ENCODE peak calls at places on chromosomes 4 and X, in eight cellular contexts. One of them, this sample, is unnamed.

GRCh38 chr4:16598241-16599224 is 299.9 kb downstream of the LDB2 start:
- DNase-seq in lower lobe of right lung: no peak
- DNase-seq in AG09319: no peak
- DNase-seq in AG04450: peak
- DNase-seq in activated B cell treated with CpG ODN at 0.5 μM for 24 hours: no peak
- DNase-seq in cardiac fibroblast: peak
- DNase-seq in WTC11: no peak
- DNase-seq in lower leg skin: no peak
- DNase-seq in this sample: peak

GRCh38 chr4:101458914-101459313 is 111.6 kb upstream of the PPP3CA start:
- DNase-seq in WTC11: no peak
- DNase-seq in activated B cell treated with CpG ODN at 0.5 μM for 24 hours: no peak
- DNase-seq in cardiac fibroblast: peak
- DNase-seq in lower leg skin: no peak
- DNase-seq in AG09319: no peak
- DNase-seq in lower lobe of right lung: no peak
- DNase-seq in AG04450: no peak
- DNase-seq in this sample: peak

GRCh38 chrX:66728818-66729271 is 90.0 kb upstream of the EDA2R start:
- DNase-seq in activated B cell treated with CpG ODN at 0.5 μM for 24 hours: no peak
- DNase-seq in AG09319: peak
- DNase-seq in AG04450: peak
- DNase-seq in cardiac fibroblast: peak
- DNase-seq in lower lobe of right lung: peak
- DNase-seq in lower leg skin: peak
- DNase-seq in WTC11: peak
- DNase-seq in this sample: peak

GRCh38 chr4:125321709-125322362 is 7.1 kb downstream of the FAT4 start:
- DNase-seq in lower lobe of right lung: no peak
- DNase-seq in cardiac fibroblast: peak
- DNase-seq in AG04450: no peak
- DNase-seq in lower leg skin: no peak
- DNase-seq in AG09319: no peak
- DNase-seq in activated B cell treated with CpG ODN at 0.5 μM for 24 hours: no peak
- DNase-seq in WTC11: no peak
- DNase-seq in this sample: peak

GRCh38 chr4:148441624-148441985 is 609 bp downstream of the NR3C2 start:
- DNase-seq in AG04450: no peak
- DNase-seq in AG09319: no peak
- DNase-seq in activated B cell treated with CpG ODN at 0.5 μM for 24 hours: no peak
- DNase-seq in lower lobe of right lung: no peak
- DNase-seq in lower leg skin: no peak
- DNase-seq in cardiac fibroblast: no peak
- DNase-seq in WTC11: peak
- DNase-seq in this sample: no peak

GRCh38 chr4:147076179-147076578 is 130.5 kb upstream of the TTC29 start:
- DNase-seq in lower leg skin: no peak
- DNase-seq in activated B cell treated with CpG ODN at 0.5 μM for 24 hours: no peak
- DNase-seq in lower lobe of right lung: no peak
- DNase-seq in AG04450: no peak
- DNase-seq in WTC11: no peak
- DNase-seq in cardiac fibroblast: no peak
- DNase-seq in AG09319: no peak
- DNase-seq in this sample: no peak

GRCh38 chr4:69760455-69760854 is at the start of gene SULT1B1:
- DNase-seq in cardiac fibroblast: peak
- DNase-seq in activated B cell treated with CpG ODN at 0.5 μM for 24 hours: no peak
- DNase-seq in WTC11: no peak
- DNase-seq in lower leg skin: no peak
- DNase-seq in AG09319: peak
- DNase-seq in lower lobe of right lung: peak
- DNase-seq in AG04450: peak
- DNase-seq in this sample: peak

GRCh38 chrX:52923781-52924241 is 26.7 kb downstream of the FAM156B start:
- DNase-seq in AG04450: no peak
- DNase-seq in activated B cell treated with CpG ODN at 0.5 μM for 24 hours: no peak
- DNase-seq in cardiac fibroblast: peak
- DNase-seq in AG09319: no peak
- DNase-seq in lower leg skin: peak
- DNase-seq in lower lobe of right lung: peak
- DNase-seq in WTC11: no peak
- DNase-seq in this sample: peak

GRCh38 chr4:98939892-98940298 is 11.0 kb upstream of the EIF4E start:
- DNase-seq in AG04450: peak
- DNase-seq in lower lobe of right lung: no peak
- DNase-seq in WTC11: no peak
- DNase-seq in cardiac fibroblast: peak
- DNase-seq in AG09319: no peak
- DNase-seq in activated B cell treated with CpG ODN at 0.5 μM for 24 hours: no peak
- DNase-seq in lower leg skin: no peak
- DNase-seq in this sample: peak

GRCh38 chrX:130109429-130110378 is 593 bp downstream of the ELF4 start:
- DNase-seq in AG04450: no peak
- DNase-seq in activated B cell treated with CpG ODN at 0.5 μM for 24 hours: peak
- DNase-seq in WTC11: peak
- DNase-seq in lower lobe of right lung: peak
- DNase-seq in AG09319: no peak
- DNase-seq in lower leg skin: no peak
- DNase-seq in cardiac fibroblast: peak
- DNase-seq in this sample: peak

GRCh38 chrX:77436682-77437081 is 10.5 kb upstream of the FGF16 start:
- DNase-seq in activated B cell treated with CpG ODN at 0.5 μM for 24 hours: no peak
- DNase-seq in lower lobe of right lung: no peak
- DNase-seq in cardiac fibroblast: no peak
- DNase-seq in WTC11: no peak
- DNase-seq in AG09319: no peak
- DNase-seq in lower leg skin: no peak
- DNase-seq in AG04450: no peak
- DNase-seq in this sample: no peak

GRCh38 chr4:913280-913618 is 18.9 kb downstream of the GAK start:
- DNase-seq in WTC11: no peak
- DNase-seq in lower lobe of right lung: no peak
- DNase-seq in activated B cell treated with CpG ODN at 0.5 μM for 24 hours: no peak
- DNase-seq in AG04450: no peak
- DNase-seq in lower leg skin: no peak
- DNase-seq in AG09319: no peak
- DNase-seq in cardiac fibroblast: no peak
- DNase-seq in this sample: no peak

GRCh38 chr4:153513596-153513995 is 47.4 kb downstream of the TMEM131L start:
- DNase-seq in cardiac fibroblast: peak
- DNase-seq in activated B cell treated with CpG ODN at 0.5 μM for 24 hours: no peak
- DNase-seq in AG04450: no peak
- DNase-seq in WTC11: no peak
- DNase-seq in lower leg skin: no peak
- DNase-seq in AG09319: no peak
- DNase-seq in lower lobe of right lung: no peak
- DNase-seq in this sample: no peak

GRCh38 chrX:48278958-48279357 is 23.8 kb downstream of the SSX1 start:
- DNase-seq in AG04450: no peak
- DNase-seq in lower leg skin: no peak
- DNase-seq in activated B cell treated with CpG ODN at 0.5 μM for 24 hours: no peak
- DNase-seq in cardiac fibroblast: no peak
- DNase-seq in lower lobe of right lung: no peak
- DNase-seq in AG09319: no peak
- DNase-seq in WTC11: peak
- DNase-seq in this sample: peak
- TF ChIP-seq CTCF in AG04450: no peak
- TF ChIP-seq CTCF in lower leg skin: no peak
- TF ChIP-seq CTCF in activated B cell treated with CpG ODN at 0.5 μM for 24 hours: no peak
- TF ChIP-seq CTCF in cardiac fibroblast: no peak
- TF ChIP-seq CTCF in lower lobe of right lung: no peak
- TF ChIP-seq CTCF in AG09319: no peak
- TF ChIP-seq CTCF in WTC11: no peak
- TF ChIP-seq CTCF in this sample: no peak

GRCh38 chrX:122739770-122740169 is 444.3 kb upstream of the GRIA3 start:
- DNase-seq in AG09319: no peak
- DNase-seq in AG04450: no peak
- DNase-seq in activated B cell treated with CpG ODN at 0.5 μM for 24 hours: no peak
- DNase-seq in lower leg skin: no peak
- DNase-seq in cardiac fibroblast: no peak
- DNase-seq in WTC11: no peak
- DNase-seq in lower lobe of right lung: no peak
- DNase-seq in this sample: peak
- TF ChIP-seq CTCF in AG09319: peak
- TF ChIP-seq CTCF in AG04450: no peak
- TF ChIP-seq CTCF in activated B cell treated with CpG ODN at 0.5 μM for 24 hours: no peak
- TF ChIP-seq CTCF in lower leg skin: no peak
- TF ChIP-seq CTCF in cardiac fibroblast: peak
- TF ChIP-seq CTCF in WTC11: no peak
- TF ChIP-seq CTCF in lower lobe of right lung: no peak
- TF ChIP-seq CTCF in this sample: peak

GRCh38 chr4:156378053-156378665 is 424.5 kb upstream of the CTSO start:
- DNase-seq in activated B cell treated with CpG ODN at 0.5 μM for 24 hours: no peak
- DNase-seq in AG09319: no peak
- DNase-seq in cardiac fibroblast: peak
- DNase-seq in AG04450: peak
- DNase-seq in lower lobe of right lung: no peak
- DNase-seq in lower leg skin: no peak
- DNase-seq in WTC11: peak
- DNase-seq in this sample: no peak
- TF ChIP-seq CTCF in activated B cell treated with CpG ODN at 0.5 μM for 24 hours: no peak
- TF ChIP-seq CTCF in AG09319: peak
- TF ChIP-seq CTCF in cardiac fibroblast: peak
- TF ChIP-seq CTCF in AG04450: peak
- TF ChIP-seq CTCF in lower lobe of right lung: no peak
- TF ChIP-seq CTCF in lower leg skin: no peak
- TF ChIP-seq CTCF in WTC11: peak
- TF ChIP-seq CTCF in this sample: peak

DNA sequence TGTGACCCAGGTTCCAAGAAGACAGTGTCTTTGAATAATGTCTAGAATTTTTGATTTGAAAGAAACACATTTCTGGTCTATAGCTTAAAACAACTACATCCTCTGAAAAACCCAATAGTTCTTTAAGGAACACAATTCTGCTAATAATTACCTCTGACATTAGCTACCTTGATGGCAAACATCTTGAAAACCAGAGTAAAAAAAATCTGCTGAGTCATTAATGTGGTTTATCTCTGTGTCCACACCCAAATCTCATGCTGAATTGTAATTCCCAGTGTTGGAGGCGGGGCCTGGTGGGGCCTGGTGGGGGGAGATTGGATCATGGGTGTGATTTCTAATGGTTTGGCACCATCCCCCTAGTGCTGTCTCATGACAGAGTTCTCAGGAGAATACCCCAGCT is 1233.8 kb downstream of the NLGN4X start:
- DNase-seq in AG09319: no peak
- DNase-seq in cardiac fibroblast: no peak
- DNase-seq in activated B cell treated with CpG ODN at 0.5 μM for 24 hours: no peak
- DNase-seq in AG04450: no peak
- DNase-seq in WTC11: no peak
- DNase-seq in lower leg skin: no peak
- DNase-seq in lower lobe of right lung: no peak
- DNase-seq in this sample: no peak
- TF ChIP-seq CTCF in AG09319: no peak
- TF ChIP-seq CTCF in cardiac fibroblast: no peak
- TF ChIP-seq CTCF in activated B cell treated with CpG ODN at 0.5 μM for 24 hours: no peak
- TF ChIP-seq CTCF in AG04450: no peak
- TF ChIP-seq CTCF in WTC11: no peak
- TF ChIP-seq CTCF in lower leg skin: no peak
- TF ChIP-seq CTCF in lower lobe of right lung: no peak
- TF ChIP-seq CTCF in this sample: no peak

GRCh38 chr4:19888587-19888986 is 363.1 kb upstream of the SLIT2 start:
- DNase-seq in AG09319: no peak
- DNase-seq in lower leg skin: no peak
- DNase-seq in activated B cell treated with CpG ODN at 0.5 μM for 24 hours: no peak
- DNase-seq in lower lobe of right lung: no peak
- DNase-seq in WTC11: no peak
- DNase-seq in cardiac fibroblast: no peak
- DNase-seq in AG04450: no peak
- DNase-seq in this sample: no peak
- TF ChIP-seq CTCF in AG09319: no peak
- TF ChIP-seq CTCF in lower leg skin: no peak
- TF ChIP-seq CTCF in activated B cell treated with CpG ODN at 0.5 μM for 24 hours: no peak
- TF ChIP-seq CTCF in lower lobe of right lung: no peak
- TF ChIP-seq CTCF in WTC11: no peak
- TF ChIP-seq CTCF in cardiac fibroblast: no peak
- TF ChIP-seq CTCF in AG04450: no peak
- TF ChIP-seq CTCF in this sample: no peak

GRCh38 chr4:180587379-180587778 is 1655.8 kb upstream of the TENM3 start:
- DNase-seq in cardiac fibroblast: no peak
- DNase-seq in lower leg skin: no peak
- DNase-seq in AG04450: no peak
- DNase-seq in AG09319: no peak
- DNase-seq in WTC11: no peak
- DNase-seq in lower lobe of right lung: no peak
- DNase-seq in activated B cell treated with CpG ODN at 0.5 μM for 24 hours: no peak
- DNase-seq in this sample: no peak
- TF ChIP-seq CTCF in cardiac fibroblast: no peak
- TF ChIP-seq CTCF in lower leg skin: no peak
- TF ChIP-seq CTCF in AG04450: no peak
- TF ChIP-seq CTCF in AG09319: no peak
- TF ChIP-seq CTCF in WTC11: no peak
- TF ChIP-seq CTCF in lower lobe of right lung: no peak
- TF ChIP-seq CTCF in activated B cell treated with CpG ODN at 0.5 μM for 24 hours: no peak
- TF ChIP-seq CTCF in this sample: no peak

GRCh38 chrX:124862304-124862703 is 457.4 kb upstream of the TEX13C start:
- DNase-seq in lower lobe of right lung: no peak
- DNase-seq in AG04450: no peak
- DNase-seq in AG09319: no peak
- DNase-seq in lower leg skin: no peak
- DNase-seq in activated B cell treated with CpG ODN at 0.5 μM for 24 hours: no peak
- DNase-seq in WTC11: no peak
- DNase-seq in cardiac fibroblast: no peak
- DNase-seq in this sample: no peak

GRCh38 chrX:124860736-124861135 is 458.9 kb upstream of the TEX13C start:
- DNase-seq in lower lobe of right lung: no peak
- DNase-seq in AG04450: no peak
- DNase-seq in lower leg skin: no peak
- DNase-seq in WTC11: no peak
- DNase-seq in activated B cell treated with CpG ODN at 0.5 μM for 24 hours: no peak
- DNase-seq in cardiac fibroblast: no peak
- DNase-seq in AG09319: no peak
- DNase-seq in this sample: no peak

GRCh38 chrX:124863303-124863702 is 456.4 kb upstream of the TEX13C start:
- DNase-seq in lower lobe of right lung: no peak
- DNase-seq in AG04450: no peak
- DNase-seq in AG09319: no peak
- DNase-seq in lower leg skin: no peak
- DNase-seq in activated B cell treated with CpG ODN at 0.5 μM for 24 hours: no peak
- DNase-seq in cardiac fibroblast: no peak
- DNase-seq in WTC11: peak
- DNase-seq in this sample: no peak
- TF ChIP-seq CTCF in lower lobe of right lung: no peak
- TF ChIP-seq CTCF in AG04450: no peak
- TF ChIP-seq CTCF in AG09319: no peak
- TF ChIP-seq CTCF in lower leg skin: no peak
- TF ChIP-seq CTCF in activated B cell treated with CpG ODN at 0.5 μM for 24 hours: no peak
- TF ChIP-seq CTCF in cardiac fibroblast: no peak
- TF ChIP-seq CTCF in WTC11: no peak
- TF ChIP-seq CTCF in this sample: no peak

DNA sequence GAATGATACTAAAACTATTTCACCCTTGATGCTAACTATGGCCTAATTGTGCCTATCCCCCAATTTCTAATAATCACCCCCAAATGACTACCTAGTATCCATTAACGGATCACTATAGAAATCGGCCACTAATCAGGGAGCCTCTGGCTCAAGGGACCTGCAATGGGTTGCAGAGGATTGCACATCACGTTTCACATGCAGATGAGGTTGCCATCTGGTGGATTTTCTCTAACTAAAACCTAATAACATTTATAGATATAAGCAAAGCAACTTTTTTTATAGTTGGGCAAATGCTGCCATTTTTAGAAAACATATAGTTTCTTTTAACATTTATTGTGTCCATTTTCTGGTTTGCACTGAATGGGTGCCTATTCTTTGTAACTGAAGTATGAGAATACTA is 28.3 kb upstream of the ALG13 start:
- DNase-seq in WTC11: no peak
- DNase-seq in AG09319: no peak
- DNase-seq in lower leg skin: no peak
- DNase-seq in activated B cell treated with CpG ODN at 0.5 μM for 24 hours: no peak
- DNase-seq in lower lobe of right lung: no peak
- DNase-seq in AG04450: no peak
- DNase-seq in cardiac fibroblast: no peak
- DNase-seq in this sample: no peak
- TF ChIP-seq CTCF in WTC11: no peak
- TF ChIP-seq CTCF in AG09319: no peak
- TF ChIP-seq CTCF in lower leg skin: no peak
- TF ChIP-seq CTCF in activated B cell treated with CpG ODN at 0.5 μM for 24 hours: no peak
- TF ChIP-seq CTCF in lower lobe of right lung: no peak
- TF ChIP-seq CTCF in AG04450: no peak
- TF ChIP-seq CTCF in cardiac fibroblast: no peak
- TF ChIP-seq CTCF in this sample: no peak

This sample was measured in AG10803.